ENCODE peak calls at places on chromosomes 5 and 9, in seven cellular contexts. X, N, Z, K, M, P and U are unnamed samples.

GRCh38 chr9:107213561-107214028 is 69.5 kb upstream of the RAD23B start:
- DNase-seq in X (peak), N (peak), Z (no peak), K (no peak), M (peak), P (peak), U (no peak)

GRCh38 chr5:161400583-161400982 is 145.9 kb downstream of the GABRB2 start:
- DNase-seq in X (peak), N (no peak), Z (no peak), K (no peak), M (no peak), P (no peak), U (no peak)

GRCh38 chr5:32446660-32447059 is 2.1 kb upstream of the ZFR start:
- DNase-seq in X (no peak), N (no peak), Z (no peak), K (peak), M (no peak), P (no peak), U (no peak)

GRCh38 chr5:159106569-159107282 is 7.0 kb upstream of the EBF1 start:
- DNase-seq in X (peak), N (peak), Z (peak), K (no peak), M (peak), P (peak), U (peak)

GRCh38 chr5:180084638-180085561 is 13.3 kb upstream of the RNF130 start:
- DNase-seq in X (no peak), N (no peak), Z (no peak), K (peak), M (no peak), P (peak), U (no peak)

GRCh38 chr5:41924526-41924871 is 582 bp upstream of the FBXO4 start:
- DNase-seq in X (no peak), N (no peak), Z (peak), K (no peak), M (no peak), P (no peak), U (no peak)

GRCh38 chr9:108813951-108814601 is 41.7 kb downstream of the ACTL7B start:
- DNase-seq in X (peak), N (no peak), Z (peak), K (no peak), M (peak), P (no peak), U (no peak)

GRCh38 chr5:132209901-132210545 is 17.6 kb downstream of the P4HA2 start:
- DNase-seq in X (no peak), N (no peak), Z (no peak), K (no peak), M (no peak), P (no peak), U (no peak)

GRCh38 chr9:130042406-130042930 is 521 bp downstream of the FNBP1 start:
- DNase-seq in X (peak), N (no peak), Z (peak), K (no peak), M (peak), P (no peak), U (peak)

GRCh38 chr5:38473008-38473407 is 83.4 kb downstream of the LIFR start:
- DNase-seq in X (no peak), N (no peak), Z (peak), K (no peak), M (no peak), P (no peak), U (no peak)

GRCh38 chr5:154190652-154191304 is at the start of gene GALNT10:
- DNase-seq in X (peak), N (peak), Z (peak), K (peak), M (no peak), P (peak), U (peak)

GRCh38 chr9:134174073-134174449 is 9.7 kb upstream of the RNU6ATAC start:
- DNase-seq in X (no peak), N (no peak), Z (no peak), K (no peak), M (no peak), P (no peak), U (no peak)

GRCh38 chr9:8560560-8561525 is 761.3 kb upstream of the DMAC1 start:
- DNase-seq in X (no peak), N (no peak), Z (no peak), K (no peak), M (no peak), P (no peak), U (no peak)

GRCh38 chr9:96476591-96476990 is 26.6 kb downstream of the HABP4 start:
- DNase-seq in X (no peak), N (no peak), Z (no peak), K (no peak), M (no peak), P (no peak), U (no peak)

GRCh38 chr5:82560966-82561365 is 282.8 kb upstream of the RPS23 start:
- DNase-seq in X (no peak), N (no peak), Z (no peak), K (no peak), M (no peak), P (no peak), U (no peak)

GRCh38 chr5:72241346-72242003 is 78.6 kb downstream of the MRPS27 start:
- DNase-seq in X (no peak), N (no peak), Z (no peak), K (no peak), M (no peak), P (no peak), U (no peak)

GRCh38 chr5:98144710-98145109 is 628.8 kb upstream of the RGMB start:
- DNase-seq in X (no peak), N (no peak), Z (no peak), K (no peak), M (no peak), P (no peak), U (no peak)

GRCh38 chr9:134287591-134288518 is 38.4 kb upstream of the RXRA start:
- DNase-seq in X (no peak), N (no peak), Z (no peak), K (no peak), M (no peak), P (no peak), U (no peak)

GRCh38 chr5:72523960-72524582 is 16.9 kb upstream of the ZNF366 start:
- DNase-seq in X (peak), N (no peak), Z (no peak), K (peak), M (peak), P (no peak), U (peak)

GRCh38 chr9:129597355-129598088 is 23.4 kb downstream of the C9orf50 start:
- DNase-seq in X (no peak), N (no peak), Z (peak), K (peak), M (peak), P (peak), U (no peak)